ENCODE peak calls at places on chromosomes 3 and 15, in five cellular contexts. P is K562, E is stomach, Q is suprapubic skin, D is transverse colon. M is an unnamed sample.

GRCh38 chr3:123449092-123449985 is 449 bp upstream of the ADCY5 start:
- DNase-seq in D (peak), Q (no peak), E (no peak), P (no peak), M (no peak)

GRCh38 chr3:132723551-132723950 is 1.3 kb upstream of the NPHP3 start:
- DNase-seq in P (no peak), E (no peak), D (no peak), Q (no peak), M (no peak)

GRCh38 chr3:183907176-183907575 is 22.5 kb upstream of the PARL start:
- DNase-seq in P (no peak), D (no peak), Q (no peak), E (no peak), M (no peak)

GRCh38 chr3:124267406-124267805 is 275.5 kb upstream of the ROPN1 start:
- DNase-seq in E (no peak), D (no peak), P (no peak), Q (no peak), M (no peak)

GRCh38 chr3:25448750-25449684 is 21.0 kb downstream of the RARB start:
- DNase-seq in P (peak), D (peak), E (peak), Q (peak), M (no peak)

GRCh38 chr15:89885611-89886010 is 8.2 kb downstream of the AP3S2 start:
- DNase-seq in D (no peak), P (no peak), Q (no peak), E (no peak), M (no peak)

GRCh38 chr3:192929755-192930491 is 12.3 kb upstream of the MB21D2 start:
- DNase-seq in P (no peak), E (no peak), Q (no peak), D (no peak), M (no peak)

GRCh38 chr15:43093026-43093425 is 12.8 kb downstream of the UBR1 start:
- DNase-seq in E (no peak), Q (no peak), D (no peak), P (no peak), M (no peak)

GRCh38 chr3:32469151-32469874 is 33.3 kb downstream of the CMTM6 start:
- DNase-seq in Q (no peak), D (no peak), E (no peak), P (no peak), M (no peak)

GRCh38 chr15:42929449-42929848 is 8.9 kb upstream of the TTBK2 start:
- DNase-seq in Q (no peak), D (no peak), P (no peak), E (no peak), M (no peak)

GRCh38 chr3:197302696-197303341 is 4.4 kb upstream of the DLG1 start:
- DNase-seq in E (no peak), D (no peak), Q (no peak), P (no peak), M (no peak)

GRCh38 chr15:65249641-65250040 is 37.0 kb downstream of the PARP16 start:
- DNase-seq in E (no peak), Q (no peak), D (no peak), P (no peak), M (no peak)

GRCh38 chr15:51623386-51623938 is 891 bp upstream of the DMXL2 start:
- DNase-seq in D (peak), E (no peak), Q (no peak), P (peak), M (no peak)

GRCh38 chr15:84104853-84105252 is 130.7 kb upstream of the GOLGA6L4 start:
- DNase-seq in Q (no peak), P (no peak), E (no peak), D (no peak), M (no peak)

GRCh38 chr3:58296269-58296668 is 9.8 kb upstream of the RPP14 start:
- DNase-seq in Q (no peak), E (no peak), D (no peak), P (no peak), M (no peak)

GRCh38 chr3:14377838-14378169 is 24.6 kb upstream of the SLC6A6 start:
- DNase-seq in Q (no peak), E (no peak), P (no peak), D (peak), M (no peak)

GRCh38 chr15:60326824-60327654 is 70.7 kb downstream of the ANXA2 start:
- DNase-seq in Q (no peak), E (no peak), P (peak), D (no peak), M (no peak)

GRCh38 chr3:156535162-156535627 is 19.7 kb downstream of the SSR3 start:
- DNase-seq in Q (no peak), D (peak), E (peak), P (peak), M (no peak)

GRCh38 chr3:197950661-197951029 is 655 bp downstream of the RPL35A start:
- DNase-seq in E (no peak), P (no peak), Q (no peak), D (no peak), M (no peak)

GRCh38 chr3:108959017-108959416 is 5.3 kb upstream of the GUCA1C start:
- DNase-seq in E (no peak), D (no peak), P (no peak), Q (no peak), M (no peak)

GRCh38 chr3:76310661-76311060 is 525.3 kb upstream of the ZNF717 start:
- DNase-seq in E (no peak), P (no peak), D (no peak), Q (no peak), M (no peak)

GRCh38 chr15:89998923-89999675 is 2.0 kb upstream of the ZNF710 start:
- DNase-seq in Q (no peak), D (no peak), E (no peak), P (no peak), M (no peak)

GRCh38 chr3:106587581-106587980 is 718.8 kb upstream of the CBLB start:
- DNase-seq in P (no peak), D (no peak), Q (no peak), E (no peak), M (no peak)

GRCh38 chr3:147361671-147362420 is 44.5 kb downstream of the ZIC4 start:
- DNase-seq in D (peak), P (peak), Q (no peak), E (no peak), M (peak)

GRCh38 chr3:157460253-157460652 is 23.6 kb downstream of the PTX3 start:
- DNase-seq in P (no peak), D (no peak), E (no peak), Q (no peak), M (no peak)

GRCh38 chr3:193816656-193817311 is 223.8 kb downstream of the OPA1 start:
- DNase-seq in E (peak), Q (peak), D (peak), P (peak), M (no peak)

GRCh38 chr15:82538961-82539689 is 1.1 kb downstream of the RPS17 start:
- DNase-seq in Q (no peak), E (no peak), P (peak), D (no peak), M (no peak)

GRCh38 chr3:14414841-14415464 is 12.5 kb downstream of the SLC6A6 start:
- DNase-seq in E (no peak), Q (no peak), P (no peak), D (no peak), M (no peak)

GRCh38 chr3:39146611-39147373 is 6.6 kb downstream of the CSRNP1 start:
- DNase-seq in D (peak), Q (peak), P (peak), E (peak), M (no peak)

GRCh38 chr3:34016925-34017592 is 218.6 kb downstream of the PDCD6IP start:
- DNase-seq in Q (no peak), E (no peak), P (no peak), D (no peak), M (no peak)

GRCh38 chr3:170813261-170813660 is 56.7 kb downstream of the RPL22L1 start:
- DNase-seq in P (no peak), E (no peak), Q (no peak), D (no peak), M (no peak)

GRCh38 chr3:98151241-98151640 is 4.0 kb downstream of the OR5H14 start:
- DNase-seq in Q (no peak), P (no peak), D (no peak), E (no peak), M (no peak)

GRCh38 chr15:45338417-45338816 is 39.9 kb downstream of the GATM start:
- DNase-seq in E (no peak), Q (no peak), P (peak), D (no peak), M (no peak)

GRCh38 chr3:96267577-96267976 is 546.8 kb upstream of the EPHA6 start:
- DNase-seq in Q (no peak), D (no peak), E (no peak), P (no peak), M (no peak)

GRCh38 chr3:10983219-10983916 is 9.2 kb upstream of the SLC6A1 start:
- DNase-seq in Q (no peak), P (peak), E (peak), D (peak), M (no peak)

GRCh38 chr15:24772709-24773373 is 97.3 kb downstream of the NPAP1 start:
- DNase-seq in Q (no peak), E (peak), D (peak), P (peak), M (no peak)

GRCh38 chr3:141795311-141795710 is 32.1 kb downstream of the GRK7 start:
- DNase-seq in D (no peak), Q (no peak), E (no peak), P (no peak), M (no peak)

GRCh38 chr15:58431221-58432149 is at the start of gene LIPC:
- DNase-seq in D (no peak), E (no peak), P (no peak), Q (no peak), M (no peak)

GRCh38 chr15:58434334-58434888 is 2.6 kb downstream of the LIPC start:
- DNase-seq in Q (no peak), E (no peak), D (no peak), P (no peak), M (no peak)

GRCh38 chr15:58430224-58430787 is 1.5 kb upstream of the LIPC start:
- DNase-seq in P (peak), Q (no peak), E (no peak), D (no peak), M (no peak)

GRCh38 chr15:58432421-58432820 is 630 bp downstream of the LIPC start:
- DNase-seq in P (no peak), Q (no peak), E (no peak), D (no peak), M (no peak)

DNA sequence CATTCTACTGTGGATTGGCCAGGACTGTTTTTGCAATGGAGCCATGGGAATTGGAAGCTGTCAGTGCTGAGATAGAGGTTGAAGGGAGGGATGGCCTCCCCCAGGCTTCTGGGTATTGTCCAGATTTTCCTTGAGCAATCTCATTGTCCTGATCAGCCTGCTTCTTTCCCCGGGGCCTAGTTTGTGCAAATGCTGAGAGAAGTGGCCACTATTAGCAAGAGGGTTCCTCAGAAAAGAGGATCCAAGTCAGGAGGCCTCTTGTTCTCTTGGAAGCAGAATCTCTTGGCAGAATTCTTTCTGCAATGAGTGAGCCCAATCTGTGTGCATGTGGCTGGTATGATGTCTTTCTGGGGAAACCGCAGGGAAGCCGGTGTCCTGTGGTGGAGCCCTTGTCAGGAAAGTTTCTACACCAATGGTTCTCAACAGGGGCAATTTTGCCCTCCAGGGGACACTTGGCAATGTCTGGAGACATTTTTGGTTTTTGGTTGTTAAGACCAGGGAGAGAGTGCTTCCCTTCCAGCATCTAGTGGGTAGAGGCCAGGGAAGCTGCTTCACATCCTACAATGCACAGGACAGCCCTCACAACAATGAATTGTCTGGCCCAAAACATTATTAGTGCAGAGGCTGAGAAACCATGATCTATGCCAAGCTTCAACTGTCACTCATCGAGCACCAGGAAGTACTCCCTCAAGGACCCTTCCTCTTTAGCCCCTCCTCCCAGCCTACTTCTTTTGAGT is 2.0 kb downstream of the LIPC start:
- DNase-seq in E (no peak), D (no peak), P (no peak), Q (no peak), M (no peak)
- TF ChIP-seq EP300 in E (no peak), D (no peak), P (no peak), Q (no peak), M (no peak)

GRCh38 chr15:88628018-88628673 is 7.0 kb downstream of the AEN start:
- DNase-seq in P (no peak), D (no peak), E (no peak), Q (no peak), M (no peak)
- TF ChIP-seq POLR2AphosphoS5 in P (no peak), D (no peak), E (no peak), Q (no peak), M (no peak)

GRCh38 chr3:127763816-127764215 is 58.5 kb downstream of the MGLL start:
- DNase-seq in Q (no peak), D (no peak), P (no peak), E (no peak), M (no peak)
- H3K27ac ChIP-seq in Q (no peak), D (no peak), P (no peak), E (no peak), M (peak)

GRCh38 chr15:80019168-80019745 is 40.2 kb upstream of the ZFAND6 start:
- DNase-seq in D (no peak), P (no peak), Q (peak), E (no peak), M (no peak)
- TF ChIP-seq EP300 in D (no peak), P (no peak), Q (no peak), E (no peak), M (no peak)

DNA sequence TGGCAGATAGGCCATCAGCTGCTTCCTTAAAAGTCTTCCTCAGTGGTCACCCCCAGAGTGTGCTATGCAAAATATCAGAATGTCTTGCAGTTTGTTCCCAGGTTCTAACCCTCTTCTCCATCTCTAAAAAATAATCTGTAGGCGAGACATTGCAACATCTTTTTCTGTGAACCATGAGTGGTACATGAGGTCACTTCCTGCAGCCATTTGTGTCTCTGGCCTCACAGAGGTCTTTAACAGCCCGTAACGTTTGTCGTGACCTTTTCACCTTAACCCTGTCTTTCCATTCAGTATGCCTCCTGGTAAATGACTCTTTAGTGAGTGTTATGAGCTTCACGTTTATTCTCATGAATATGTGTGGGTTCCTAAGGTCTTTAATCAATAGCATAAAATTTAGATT is 145.4 kb downstream of the KLHL25 start:
- DNase-seq in Q (no peak), P (peak), E (no peak), D (no peak), M (no peak)
- TF ChIP-seq POLR2AphosphoS5 in Q (peak), P (no peak), E (no peak), D (peak), M (peak)

GRCh38 chr3:63429905-63430304 is 151.8 kb downstream of the SYNPR start:
- DNase-seq in P (no peak), Q (no peak), D (no peak), E (no peak), M (no peak)
- H3K27ac ChIP-seq in P (no peak), Q (no peak), D (no peak), E (no peak), M (no peak)

DNA sequence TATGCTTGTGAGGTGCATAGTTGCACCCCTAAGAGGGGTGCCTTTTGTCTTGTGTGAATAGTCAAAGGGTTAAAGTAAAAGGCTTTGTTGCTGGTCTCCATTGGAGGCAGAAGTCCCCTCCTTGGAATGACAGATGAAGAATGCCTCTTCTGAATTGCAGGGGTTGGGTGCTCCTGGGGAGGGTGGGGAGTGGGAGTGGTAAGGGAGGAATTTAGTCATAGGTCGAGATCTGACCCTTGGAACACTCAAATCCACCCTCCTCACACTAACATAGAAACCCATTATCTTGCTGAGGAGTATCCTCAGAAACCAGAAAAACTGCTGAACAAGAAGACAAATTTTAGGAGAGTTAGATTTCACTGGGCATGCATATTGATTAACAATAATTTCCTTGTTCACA is 4.7 kb downstream of the CTXND1 start:
- DNase-seq in E (no peak), D (no peak), Q (no peak), P (no peak), M (no peak)
- TF ChIP-seq EP300 in E (no peak), D (no peak), Q (no peak), P (no peak), M (no peak)

GRCh38 chr3:194933465-194933864 is 247.8 kb downstream of the FAM43A start:
- DNase-seq in P (no peak), D (no peak), Q (no peak), E (no peak), M (peak)
- TF ChIP-seq POLR2AphosphoS5 in P (no peak), D (no peak), Q (no peak), E (no peak), M (no peak)

DNA sequence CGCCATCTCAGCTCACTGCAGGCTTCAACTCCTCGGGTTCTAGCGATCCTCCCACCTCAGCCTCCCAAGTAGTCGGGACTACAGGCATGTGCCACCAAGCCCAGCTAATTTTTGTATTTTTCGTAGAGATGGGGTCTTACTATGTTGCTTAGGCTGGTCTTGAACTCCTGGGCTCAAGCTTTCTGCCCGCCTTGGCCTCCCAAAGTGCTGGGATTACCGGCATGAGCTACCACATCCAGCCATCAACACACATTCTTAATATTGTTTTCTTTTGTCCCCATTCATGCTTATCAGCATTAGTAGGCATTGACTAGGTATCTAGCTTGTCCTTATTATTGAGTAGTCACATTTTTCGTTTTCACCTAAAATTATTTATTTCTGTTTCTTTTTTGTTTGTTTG is 168.3 kb downstream of the GHSR start:
- DNase-seq in D (no peak), P (no peak), Q (no peak), E (no peak), M (no peak)
- H3K27ac ChIP-seq in D (peak), P (no peak), Q (no peak), E (peak), M (no peak)